ENCODE peak calls at places on chromosomes 1 and 21, in seven cellular contexts. V is kidney glomerular epithelial cell; C is pancreas; J is dorsolateral prefrontal cortex; H is stimulated activated CD4-positive, alpha-beta T cell treated with anti-CD3 and anti-CD28 coated beads, TNF-alpha, amount 100 ng/mL, for 4 hours; T is dermis blood vessel endothelial cell; A is T1000. I is an unnamed sample.

GRCh38 chr1:9230869-9231533 is 3.6 kb upstream of the H6PD start:
- DNase-seq in J (no peak), C (no peak), V (no peak), H (no peak), T (no peak), A (no peak), I (no peak)

GRCh38 chr1:206895837-206896242 is 1.4 kb upstream of the IL24 start:
- DNase-seq in H (no peak), V (no peak), C (no peak), J (no peak), T (no peak), A (no peak), I (no peak)

GRCh38 chr21:26106562-26106961 is 64.0 kb downstream of the APP start:
- DNase-seq in C (no peak), A (no peak), V (no peak), T (peak), J (no peak), H (no peak), I (no peak)

GRCh38 chr1:235423214-235423652 is 56.0 kb downstream of the TBCE start:
- DNase-seq in H (no peak), V (no peak), T (no peak), J (no peak), C (no peak), A (no peak), I (no peak)

GRCh38 chr1:47755368-47755990 is 241.7 kb downstream of the TRABD2B start:
- DNase-seq in J (no peak), V (no peak), A (no peak), H (peak), C (peak), T (peak), I (no peak)

GRCh38 chr1:205530116-205530515 is 25.6 kb downstream of the CDK18 start:
- DNase-seq in T (peak), A (no peak), J (no peak), H (no peak), V (no peak), C (no peak), I (no peak)

GRCh38 chr1:115183158-115183557 is 93.9 kb upstream of the TSPAN2 start:
- DNase-seq in C (no peak), H (no peak), A (no peak), J (no peak), V (no peak), T (no peak), I (no peak)

GRCh38 chr1:193558491-193559028 is 372.1 kb upstream of the B3GALT2 start:
- DNase-seq in A (peak), V (peak), H (no peak), C (peak), T (peak), J (no peak), I (no peak)

GRCh38 chr1:111516008-111516535 is 12.6 kb upstream of the ADORA3 start:
- DNase-seq in V (no peak), H (no peak), J (no peak), A (no peak), T (peak), C (no peak), I (no peak)

GRCh38 chr1:33387512-33388079 is 43.3 kb downstream of the PHC2 start:
- DNase-seq in T (no peak), A (no peak), H (no peak), C (no peak), J (no peak), V (no peak), I (no peak)

GRCh38 chr1:172388490-172388889 is 32.0 kb upstream of the C1orf105 start:
- DNase-seq in T (no peak), J (no peak), A (no peak), H (no peak), V (no peak), C (no peak), I (no peak)

I was measured in left colon.